ENCODE peak calls at places on chromosome 13, in six cellular contexts. O is iPS-NIHi11; S is activated naive CD4-positive, alpha-beta T cell; I is GM23338; E is KBM-7; V is NCI-H1092. M is an unnamed sample.
A peak's percentile ranks its signal among the peaks of the same experiment; 100 is the strongest.

GRCh38 chr13:99432637-99433542 is 68.4 kb upstream of the TM9SF2 start:
- DNase-seq in I (peak; percentile 77), O (peak; percentile 69), E (peak; percentile 46), S (peak; percentile 57), V (no peak), M (peak; percentile 28)

GRCh38 chr13:73985789-73986188 is 148.4 kb downstream of the KLF12 start:
- DNase-seq in V (no peak), E (no peak), S (no peak), I (no peak), O (no peak), M (no peak)

GRCh38 chr13:95605426-95606125 is 38.9 kb downstream of the DZIP1 start:
- DNase-seq in E (no peak), O (no peak), V (no peak), S (no peak), I (no peak), M (peak; percentile 59)

GRCh38 chr13:112990783-112991182 is 21.8 kb downstream of the MCF2L start:
- DNase-seq in O (peak; percentile 54), E (no peak), S (no peak), V (peak; percentile 41), I (peak; percentile 67), M (peak; percentile 87)

GRCh38 chr13:102870677-102871415 is 25.0 kb downstream of the ERCC5 start:
- DNase-seq in S (no peak), I (peak; percentile 83), E (peak; percentile 72), V (peak; percentile 54), O (peak; percentile 82), M (peak; percentile 67)

GRCh38 chr13:110557610-110558305 is 3.8 kb downstream of the RAB20 start:
- DNase-seq in E (no peak), S (no peak), V (no peak), O (no peak), I (no peak), M (no peak)

GRCh38 chr13:48304132-48304876 is 753 bp downstream of the RB1 start:
- DNase-seq in S (no peak), I (no peak), O (no peak), E (peak; percentile 74), V (no peak), M (peak; percentile 58)

GRCh38 chr13:35621989-35622388 is 145.5 kb upstream of the MAB21L1 start:
- DNase-seq in V (no peak), S (no peak), O (no peak), E (no peak), I (no peak), M (no peak)

M was measured in small intestine.